ENCODE peak calls at places on chromosome 4, in four cellular contexts. R is K562, V is GM12878, W is HepG2. S is an unnamed sample.

GRCh38 chr4:2911868-2912267 is 51.3 kb downstream of the NOP14 start:
- DNase-seq in R (no peak), V (no peak), W (no peak), S (no peak)

GRCh38 chr4:57876934-57877554 is 766.9 kb upstream of the IGFBP7 start:
- DNase-seq in R (no peak), V (no peak), W (no peak), S (no peak)

GRCh38 chr4:169015237-169015636 is 5.2 kb upstream of the CBR4 start:
- DNase-seq in V (no peak), W (no peak), R (no peak), S (no peak)

GRCh38 chr4:33998204-33998603 is 2246.1 kb downstream of the ARAP2 start:
- DNase-seq in R (no peak), V (no peak), W (no peak), S (no peak)

GRCh38 chr4:84394386-84394785 is 104.7 kb downstream of the NKX6-1 start:
- DNase-seq in V (no peak), R (no peak), W (no peak), S (no peak)

GRCh38 chr4:79604152-79604551 is 196.1 kb upstream of the GK2 start:
- DNase-seq in W (no peak), R (no peak), V (no peak), S (no peak)

GRCh38 chr4:173243917-173244658 is 75.5 kb downstream of the GALNT7 start:
- DNase-seq in V (no peak), W (no peak), R (no peak), S (no peak)

GRCh38 chr4:147831452-147832192 is 99.7 kb downstream of the ARHGAP10 start:
- DNase-seq in W (no peak), V (no peak), R (no peak), S (no peak)

GRCh38 chr4:164716901-164717300 is 37.0 kb upstream of the SMIM31 start:
- DNase-seq in R (no peak), V (no peak), W (peak), S (peak)

GRCh38 chr4:42070463-42070862 is 80.1 kb downstream of the SLC30A9 start:
- DNase-seq in R (no peak), W (no peak), V (no peak), S (no peak)

GRCh38 chr4:7392438-7393374 is 42.0 kb downstream of the PSAPL1 start:
- DNase-seq in W (no peak), R (no peak), V (no peak), S (no peak)

GRCh38 chr4:174283507-174284180 is at the start of the genes CEP44 and FBXO8:
- DNase-seq in W (peak), R (peak), V (peak), S (peak)

GRCh38 chr4:1502976-1503375 is 96.7 kb upstream of the NKX1-1 start:
- DNase-seq in V (no peak), R (no peak), W (no peak), S (peak)

GRCh38 chr4:73615613-73616012 is 4.6 kb downstream of the RASSF6 start:
- DNase-seq in R (no peak), W (peak), V (no peak), S (peak)

GRCh38 chr4:10107111-10108091 is 9.2 kb downstream of the WDR1 start:
- DNase-seq in R (no peak), W (no peak), V (no peak), S (no peak)

GRCh38 chr4:112942077-112942476 is 107.4 kb upstream of the ANK2 start:
- DNase-seq in W (no peak), R (no peak), V (no peak), S (no peak)

GRCh38 chr4:91958651-91959050 is 345.1 kb upstream of the GRID2 start:
- DNase-seq in V (no peak), W (no peak), R (no peak), S (peak)

GRCh38 chr4:1792832-1793495 is at the start of gene FGFR3:
- DNase-seq in R (peak), W (peak), V (no peak), S (peak)

GRCh38 chr4:13627185-13627605 is 330 bp downstream of the BOD1L1 start:
- DNase-seq in R (no peak), V (no peak), W (no peak), S (peak)

GRCh38 chr4:42819863-42820514 is 72.5 kb upstream of the GRXCR1 start:
- DNase-seq in V (no peak), R (no peak), W (no peak), S (no peak)

GRCh38 chr4:146545102-146545501 is 23.4 kb upstream of the SLC10A7 start:
- DNase-seq in V (no peak), R (peak), W (peak), S (peak)

GRCh38 chr4:85113706-85114105 is 147.2 kb upstream of the WDFY3 start:
- DNase-seq in W (no peak), R (no peak), V (no peak), S (no peak)

DNA sequence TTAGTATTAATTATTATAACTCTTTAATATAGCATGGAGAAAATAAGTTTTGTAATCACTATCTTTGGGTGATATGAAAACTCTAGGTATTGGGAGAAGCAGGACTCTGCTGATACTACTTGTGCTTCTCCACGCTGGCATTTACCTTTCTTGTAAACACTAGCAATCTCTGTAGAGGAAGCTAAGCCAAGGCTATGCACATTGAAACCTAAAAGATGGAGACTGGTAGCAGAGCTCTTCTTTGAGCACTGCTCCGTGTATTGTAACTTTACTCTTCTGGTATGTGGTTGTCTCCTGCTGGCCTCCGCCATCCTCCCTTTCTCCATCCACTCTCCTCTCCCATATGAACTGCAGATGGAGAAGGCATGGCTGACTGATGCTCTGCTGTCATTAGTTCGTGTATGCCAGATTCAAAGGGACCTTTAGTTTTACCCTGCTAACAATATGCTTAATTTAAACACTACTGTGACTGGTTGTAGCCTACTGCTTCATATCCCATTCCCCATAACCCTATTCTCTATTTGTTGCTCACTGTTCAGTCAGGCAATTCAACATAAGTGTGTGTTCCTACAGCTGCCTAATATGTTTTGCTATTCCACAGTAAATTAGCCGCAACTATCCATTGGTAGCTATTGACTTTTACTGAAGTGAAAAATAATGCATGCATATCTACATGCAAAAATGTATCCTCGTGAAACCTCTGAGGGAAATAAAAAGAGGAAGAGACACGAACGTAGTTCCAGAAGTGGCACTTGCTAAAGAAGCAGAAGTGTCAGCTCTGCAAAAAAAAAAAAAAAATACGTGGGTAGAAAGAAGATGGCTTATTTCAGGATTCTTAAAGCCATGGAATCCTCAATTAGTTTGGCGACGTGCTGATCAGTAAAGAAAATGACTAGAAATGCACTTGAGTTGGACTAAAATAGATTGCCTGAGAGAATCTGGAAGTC is 55.6 kb upstream of the CCSER1 start:
- DNase-seq in V (no peak), W (no peak), R (no peak), S (no peak)
- TF ChIP-seq TCF7 in V (no peak), W (no peak), R (no peak), S (no peak)

GRCh38 chr4:107625503-107625902 is 94.5 kb downstream of the PAPSS1 start:
- DNase-seq in W (no peak), R (no peak), V (no peak), S (no peak)

GRCh38 chr4:107624024-107624423 is 96.0 kb downstream of the PAPSS1 start:
- DNase-seq in R (no peak), W (no peak), V (no peak), S (no peak)

GRCh38 chr4:107631568-107631967 is 88.5 kb downstream of the PAPSS1 start:
- DNase-seq in R (no peak), W (no peak), V (no peak), S (no peak)

GRCh38 chr4:107630185-107630705 is 89.8 kb downstream of the PAPSS1 start:
- DNase-seq in R (no peak), W (no peak), V (no peak), S (no peak)

DNA sequence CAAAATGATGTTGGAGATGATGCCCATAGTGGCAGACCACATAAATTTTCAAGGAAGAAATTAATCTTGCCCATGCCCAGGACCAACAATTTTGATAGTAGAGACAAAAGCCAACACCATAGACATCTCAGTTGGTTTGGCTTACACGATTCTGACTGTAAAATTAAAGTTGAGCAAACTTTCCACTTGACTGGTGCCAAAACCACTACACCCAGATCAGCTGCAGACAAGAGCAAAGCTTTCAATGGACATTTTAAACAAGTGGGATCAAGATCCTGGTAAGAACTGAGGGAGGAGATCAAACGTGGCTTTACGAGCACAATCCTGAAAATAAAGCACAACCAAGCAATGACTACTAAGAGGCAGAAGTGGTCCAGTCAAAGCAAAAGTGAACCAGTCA is 90.7 kb downstream of the PAPSS1 start:
- DNase-seq in R (no peak), V (no peak), W (no peak), S (no peak)
- TF ChIP-seq TCF7 in R (no peak), V (no peak), W (no peak), S (no peak)

GRCh38 chr4:149344436-149344835 is 471.2 kb downstream of the IQCM start:
- DNase-seq in W (no peak), R (no peak), V (no peak), S (no peak)
- TF ChIP-seq TCF7 in W (no peak), R (no peak), V (no peak), S (no peak)

DNA sequence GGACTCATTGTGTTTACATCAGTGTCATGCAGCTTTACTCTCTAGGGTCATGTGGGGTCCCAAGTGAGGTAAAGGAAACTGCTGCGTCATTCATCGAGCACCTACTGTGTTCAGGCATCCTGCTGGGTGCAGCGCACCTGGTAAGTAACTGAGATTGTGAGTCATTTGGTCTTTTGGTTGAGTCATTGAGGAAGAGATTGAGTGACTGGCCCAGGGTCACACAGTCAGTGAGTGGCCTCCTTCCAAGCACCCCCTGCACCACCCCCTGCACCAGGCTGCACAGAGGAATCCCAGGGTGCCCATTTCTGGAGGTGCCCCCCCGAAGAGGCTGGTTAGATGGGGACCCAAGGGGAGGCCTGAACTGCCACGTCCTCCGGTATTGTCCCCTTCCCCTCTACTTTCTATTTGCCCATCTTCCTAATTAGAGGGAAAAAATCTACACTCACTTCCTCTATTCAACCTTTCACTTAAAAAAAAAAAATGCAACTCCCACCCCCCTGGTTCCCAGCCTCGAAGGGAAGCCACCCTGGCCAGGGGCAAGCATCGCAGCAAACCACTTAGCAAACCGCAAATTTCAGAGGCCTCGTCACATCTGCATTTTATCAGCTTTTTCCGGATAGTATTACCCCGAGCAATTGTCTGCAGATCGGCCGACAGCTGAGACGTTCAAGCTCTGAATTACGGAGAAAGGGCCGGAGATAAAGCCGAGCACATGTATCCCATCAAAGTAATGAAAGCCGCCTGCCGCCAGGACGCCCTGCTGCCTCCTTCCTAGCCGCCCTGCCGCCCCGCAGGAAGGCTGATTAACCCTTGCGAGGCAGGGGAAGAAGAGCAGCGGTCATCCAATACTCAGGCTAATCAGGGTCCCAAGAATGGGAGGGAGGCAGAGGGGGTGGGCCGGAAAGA is 96.3 kb upstream of the MSX1 start:
- DNase-seq in V (peak), R (no peak), W (no peak), S (peak)
- TF ChIP-seq TCF7 in V (no peak), R (no peak), W (no peak), S (no peak)

GRCh38 chr4:105679186-105679585 is 29.3 kb downstream of the INTS12 start:
- DNase-seq in R (no peak), V (no peak), W (no peak), S (no peak)
- TF ChIP-seq TCF7 in R (no peak), V (no peak), W (no peak), S (no peak)

GRCh38 chr4:82748781-82749504 is 49.7 kb downstream of the SCD5 start:
- DNase-seq in R (peak), W (no peak), V (no peak), S (no peak)
- TF ChIP-seq TCF7 in R (no peak), W (no peak), V (no peak), S (no peak)

S was measured in WTC11.